ENCODE peak calls at places on chromosomes 13 and 19, in five cellular contexts. P is left ventricle myocardium inferior, V is HFF-Myc, Z is left lung, B is cardiac fibroblast. N is an unnamed sample.
A peak's percentile ranks its signal among the peaks of the same experiment; 100 is the strongest.

GRCh38 chr19:46716672-46717033 is 261 bp downstream of the PRKD2 start:
- DNase-seq in P (no peak), V (no peak), Z (no peak), B (no peak), N (no peak)

GRCh38 chr13:45060062-45060461 is 60.2 kb upstream of the GTF2F2 start:
- DNase-seq in P (no peak), V (no peak), Z (no peak), B (no peak), N (no peak)

GRCh38 chr19:16034180-16034579 is 42.1 kb upstream of the TPM4 start:
- DNase-seq in P (no peak), V (no peak), Z (no peak), B (no peak), N (no peak)

GRCh38 chr19:40933025-40933424 is 51.0 kb upstream of the CYP2A7 start:
- DNase-seq in P (no peak), V (no peak), Z (no peak), B (no peak), N (no peak)

GRCh38 chr13:39765801-39766463 is 110.5 kb downstream of the COG6 start:
- DNase-seq in P (peak; percentile 35), V (no peak), Z (no peak), B (peak; percentile 50), N (no peak)

GRCh38 chr13:25977216-25977615 is 74.6 kb downstream of the SHISA2 start:
- DNase-seq in P (no peak), V (no peak), Z (no peak), B (no peak), N (no peak)

GRCh38 chr19:36100476-36100875 is 10.5 kb upstream of the OVOL3 start:
- DNase-seq in P (peak; percentile 80), V (no peak), Z (no peak), B (no peak), N (no peak)

GRCh38 chr19:4288091-4288777 is 9.2 kb downstream of the SHD start:
- DNase-seq in P (no peak), V (no peak), Z (no peak), B (no peak), N (no peak)

GRCh38 chr13:99426426-99426825 is 74.8 kb upstream of the TM9SF2 start:
- DNase-seq in P (no peak), V (no peak), Z (no peak), B (no peak), N (no peak)

GRCh38 chr13:28638756-28639155 is 20.2 kb upstream of the POMP start:
- DNase-seq in P (no peak), V (no peak), Z (no peak), B (no peak), N (no peak)

GRCh38 chr13:45718992-45719391 is 16.9 kb downstream of the CBY2 start:
- DNase-seq in P (no peak), V (no peak), Z (no peak), B (peak; percentile 7), N (no peak)

GRCh38 chr19:5128251-5128931 is 159.5 kb downstream of the KDM4B start:
- DNase-seq in P (peak; percentile 68), V (no peak), Z (no peak), B (peak; percentile 92), N (no peak)

GRCh38 chr13:47564041-47564440 is 437.0 kb downstream of the SUCLA2 start:
- DNase-seq in P (no peak), V (no peak), Z (no peak), B (no peak), N (no peak)

GRCh38 chr13:39016087-39016486 is 21.8 kb downstream of the PROSER1 start:
- DNase-seq in P (no peak), V (no peak), Z (no peak), B (no peak), N (no peak)

GRCh38 chr13:71785361-71785760 is 81.6 kb downstream of the DACH1 start:
- DNase-seq in P (no peak), V (no peak), Z (no peak), B (no peak), N (no peak)

GRCh38 chr19:15432018-15432494 is 13.3 kb upstream of the AKAP8L start:
- DNase-seq in P (no peak), V (no peak), Z (no peak), B (peak; percentile 6), N (no peak)

GRCh38 chr19:44430956-44431355 is 17.3 kb downstream of the ZNF229 start:
- DNase-seq in P (no peak), V (no peak), Z (no peak), B (no peak), N (no peak)

GRCh38 chr19:44925114-44925891 is 10.9 kb downstream of the APOC1 start:
- DNase-seq in P (peak; percentile 78), V (no peak), Z (peak; percentile 85), B (peak; percentile 95), N (no peak)

GRCh38 chr13:32837307-32837972 is 178.8 kb upstream of the KL start:
- DNase-seq in P (no peak), V (no peak), Z (no peak), B (no peak), N (no peak)

GRCh38 chr13:65724261-65724660 is 1505.9 kb downstream of the PCDH9 start:
- DNase-seq in P (no peak), V (peak; percentile 69), Z (no peak), B (peak; percentile 84), N (no peak)

GRCh38 chr13:71685072-71685471 is 181.9 kb downstream of the DACH1 start:
- DNase-seq in P (no peak), V (no peak), Z (no peak), B (no peak), N (no peak)

GRCh38 chr19:4676955-4677731 is 7.0 kb upstream of the MYDGF start:
- DNase-seq in P (no peak), V (peak; percentile 15), Z (no peak), B (peak; percentile 50), N (no peak)

GRCh38 chr19:27966390-27966816 is 1246.5 kb downstream of the UQCRFS1 start:
- DNase-seq in P (no peak), V (no peak), Z (no peak), B (peak; percentile 26), N (no peak)

DNA sequence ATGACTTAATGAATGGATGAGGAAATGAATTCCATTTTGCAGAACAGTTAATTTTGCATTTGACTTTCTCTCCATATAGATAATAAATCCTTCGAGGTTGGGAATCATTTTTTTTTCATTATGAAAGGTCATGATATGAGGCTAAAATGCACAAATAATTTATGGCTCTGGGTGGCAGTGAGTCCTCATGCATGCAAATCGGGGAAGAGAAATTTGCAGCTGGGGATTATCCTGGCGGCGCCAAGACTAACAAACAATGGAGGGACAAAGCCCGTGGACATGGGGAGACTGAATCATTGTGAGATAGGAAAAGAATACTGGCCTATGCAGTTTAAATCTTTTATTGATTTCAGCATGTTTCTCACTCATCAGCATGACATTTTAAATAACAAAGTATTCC is 102.2 kb downstream of the ERCC5 start:
- DNase-seq in P (no peak), V (no peak), Z (no peak), B (peak; percentile 5), N (no peak)
- TF ChIP-seq CTCF in P (peak; percentile 31), V (no peak), Z (no peak), B (no peak), N (no peak)

DNA sequence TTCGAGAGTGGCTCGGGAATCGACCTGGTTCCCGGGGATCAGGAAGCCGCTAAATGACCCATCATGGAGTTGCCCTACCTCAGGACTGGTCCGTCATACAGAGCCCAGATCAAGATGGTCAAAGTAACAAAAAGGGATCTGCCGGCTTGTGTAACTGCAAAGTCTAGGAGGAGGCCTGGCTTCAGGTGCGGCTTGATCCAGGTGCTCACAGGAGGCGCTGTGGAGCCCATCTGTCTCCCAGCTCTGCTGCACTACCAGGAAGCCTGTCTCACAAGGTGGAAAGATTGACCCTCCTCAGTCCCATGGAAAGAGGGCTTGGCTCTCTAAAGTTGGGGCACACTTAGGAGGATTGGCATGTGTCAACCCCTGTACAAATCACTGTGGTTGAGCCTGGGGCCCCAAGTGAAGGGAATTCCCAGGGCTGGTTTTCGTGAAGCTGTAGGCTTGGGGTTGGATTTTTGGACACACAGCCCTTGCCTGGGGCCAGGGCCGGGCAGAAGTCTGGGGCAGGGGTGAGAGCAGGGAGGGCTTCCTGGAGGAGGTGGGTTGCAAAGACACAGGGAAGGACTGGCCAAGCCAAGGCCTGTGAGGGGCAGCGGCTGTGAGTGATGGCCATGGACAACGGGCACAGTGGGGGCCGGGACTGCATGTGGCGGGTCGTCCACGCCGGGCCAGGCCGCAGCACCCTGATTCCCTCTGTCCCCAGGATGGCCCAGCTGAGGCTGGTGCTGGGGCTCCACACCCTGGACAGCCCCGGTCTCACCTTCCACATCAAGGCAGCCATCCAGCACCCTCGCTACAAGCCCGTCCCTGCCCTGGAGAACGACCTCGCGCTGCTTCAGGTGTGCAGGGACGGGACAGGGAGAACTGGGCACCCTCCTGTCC is 4.2 kb downstream of the GZMM start:
- DNase-seq in P (no peak), V (no peak), Z (peak; percentile 61), B (no peak), N (no peak)
- TF ChIP-seq CTCF in P (no peak), V (no peak), Z (no peak), B (no peak), N (no peak)

DNA sequence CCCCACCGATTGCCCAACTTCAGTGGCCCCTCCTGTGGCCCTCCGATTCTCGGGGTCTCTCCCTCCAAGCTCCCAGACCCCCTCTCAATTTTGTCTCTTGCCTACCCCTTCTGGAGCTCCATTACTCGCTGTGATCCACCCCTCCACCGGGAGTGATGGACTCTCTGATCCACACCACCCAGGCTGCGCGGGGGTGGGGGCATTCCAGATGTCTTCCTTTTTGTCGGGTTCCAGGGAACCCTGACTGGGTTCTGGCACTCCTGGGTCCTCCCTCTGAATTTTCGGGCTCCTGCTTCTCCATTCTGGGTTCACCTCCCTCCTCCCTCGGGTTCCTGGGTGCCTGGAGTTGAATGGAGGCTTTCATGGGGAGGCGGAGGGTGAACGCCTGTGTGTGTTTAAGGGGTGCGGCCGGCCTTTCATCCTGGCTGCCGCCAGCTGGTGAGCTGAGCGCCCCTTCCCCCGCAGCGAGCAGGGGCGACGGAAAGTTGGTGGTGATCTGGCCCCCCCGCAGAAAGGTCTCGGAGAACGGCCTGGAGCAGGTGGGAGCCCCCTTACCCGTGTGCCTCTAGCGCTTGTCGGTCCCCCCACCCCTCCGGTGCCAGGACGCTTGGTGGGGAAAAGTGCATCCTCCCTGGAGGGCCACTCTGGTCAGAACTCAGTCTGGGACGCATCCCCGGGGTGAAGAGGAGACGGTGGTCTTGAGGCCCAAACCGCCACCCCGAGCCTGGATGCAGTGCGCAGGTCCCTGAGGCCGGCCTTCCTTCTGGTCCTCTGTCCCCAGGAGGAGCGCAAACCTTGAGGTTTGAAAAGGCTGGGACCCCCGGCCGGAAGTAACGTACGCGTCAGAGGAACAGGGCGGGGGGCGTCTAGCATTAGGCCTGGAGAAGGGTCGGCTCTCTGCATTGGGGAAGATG is 1.6 kb downstream of the MISP3 start:
- DNase-seq in P (no peak), V (no peak), Z (no peak), B (no peak), N (no peak)
- TF ChIP-seq CTCF in P (no peak), V (no peak), Z (no peak), B (no peak), N (no peak)

DNA sequence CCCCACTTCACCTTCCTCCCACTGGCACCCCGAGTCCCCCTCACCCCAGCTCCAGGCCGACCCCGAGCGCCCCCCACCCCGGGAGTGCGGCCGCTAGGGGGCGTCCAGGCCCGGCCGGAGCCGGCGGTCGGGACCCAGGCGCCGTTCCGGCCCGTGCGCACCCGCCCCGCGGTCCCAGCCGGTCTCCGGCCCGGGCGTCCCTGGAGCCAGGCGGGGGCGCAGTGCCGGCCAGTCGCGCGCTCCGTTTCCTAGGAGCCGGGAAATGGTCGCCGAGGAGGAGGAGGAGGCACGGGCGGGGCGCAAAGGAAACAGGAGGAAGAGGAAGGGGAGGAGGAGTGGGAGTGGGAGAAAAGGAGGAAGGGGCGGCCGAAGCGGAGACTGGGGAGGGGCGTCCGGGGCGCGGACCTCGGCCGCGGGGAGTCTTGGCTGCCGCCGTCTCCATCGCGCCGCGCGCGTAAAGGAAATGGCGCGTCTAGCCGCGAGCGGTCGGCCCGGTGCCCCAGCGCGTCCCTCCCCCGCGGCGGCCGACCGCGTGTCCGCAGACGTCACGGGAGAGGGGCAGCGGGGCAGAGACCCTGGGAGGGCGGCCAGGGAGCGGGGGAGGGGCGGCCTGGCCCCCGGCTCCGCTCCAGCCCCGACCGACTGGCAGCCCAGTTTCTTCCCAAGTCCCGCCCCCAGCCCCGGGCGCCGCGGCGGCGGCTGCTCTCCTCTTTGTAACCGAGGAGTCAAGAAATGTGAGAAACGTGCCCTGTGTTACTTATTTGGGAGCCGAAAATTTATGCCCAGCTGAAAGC is 1.1 kb upstream of the KCTD15 start:
- DNase-seq in P (peak; percentile 88), V (no peak), Z (peak; percentile 94), B (peak; percentile 95), N (peak; percentile 64)
- TF ChIP-seq CTCF in P (peak; percentile 92), V (peak; percentile 60), Z (peak; percentile 77), B (peak; percentile 30), N (no peak)